ENCODE peak calls at places on chromosome 9, in ten cellular contexts. M is GM23248, T is PC-3, F is astrocyte, D is cardiac muscle cell, I is H1, W is kidney, U is psoas muscle, O is gastrocnemius medialis, R is left ventricle myocardium inferior. Q is an unnamed sample. For H3K36me3, the result is how much of the 10 kb centered on the place peaks cover.

GRCh38 chr9:36802171-36802920 is 229.7 kb downstream of the MELK start:
- DNase-seq in M (peak), T (peak), F (peak), D (peak), I (no peak), W (no peak), U (no peak), O (no peak), R (no peak), Q (no peak)

GRCh38 chr9:31210982-31211570 is 1173.4 kb upstream of the ACO1 start:
- DNase-seq in M (no peak), T (no peak), F (no peak), D (peak), I (no peak), W (peak), U (no peak), O (no peak), R (no peak), Q (no peak)

GRCh38 chr9:4618700-4619099 is 43.4 kb upstream of the PLPP6 start:
- DNase-seq in M (no peak), T (no peak), F (no peak), D (no peak), I (no peak), W (no peak), U (no peak), O (no peak), R (no peak), Q (no peak)

GRCh38 chr9:136808075-136808780 is 480 bp downstream of the RABL6 start:
- DNase-seq in M (peak), T (no peak), F (no peak), D (no peak), I (no peak), W (peak), U (peak), O (no peak), R (peak), Q (no peak)

GRCh38 chr9:118455781-118456180 is 751.6 kb downstream of the TLR4 start:
- DNase-seq in M (no peak), T (no peak), F (no peak), D (no peak), I (no peak), W (no peak), U (no peak), O (no peak), R (no peak), Q (no peak)

GRCh38 chr9:130043654-130044623 is 950 bp upstream of the FNBP1 start:
- DNase-seq in M (peak), T (no peak), F (peak), D (peak), I (no peak), W (peak), U (peak), O (peak), R (peak), Q (no peak)

GRCh38 chr9:72271617-72272478 is 93.2 kb downstream of the ZFAND5 start:
- DNase-seq in M (peak), T (peak), F (peak), D (peak), I (no peak), W (no peak), U (no peak), O (peak), R (no peak), Q (peak)

GRCh38 chr9:4020038-4020746 is 279.7 kb downstream of the GLIS3 start:
- DNase-seq in M (no peak), T (peak), F (peak), D (no peak), I (no peak), W (no peak), U (no peak), O (no peak), R (no peak), Q (no peak)

GRCh38 chr9:129838707-129839259 is 3.5 kb downstream of the USP20 start:
- DNase-seq in M (peak), T (peak), F (peak), D (peak), I (no peak), W (no peak), U (no peak), O (no peak), R (no peak), Q (no peak)

GRCh38 chr9:76371901-76372300 is 22.3 kb downstream of the RFK start:
- DNase-seq in M (peak), T (peak), F (peak), D (peak), I (no peak), W (no peak), U (no peak), O (no peak), R (no peak), Q (no peak)

GRCh38 chr9:97109194-97109811 is 70.4 kb upstream of the CTSV start:
- DNase-seq in M (peak), T (peak), F (peak), D (peak), I (peak), W (no peak), U (no peak), O (peak), R (no peak), Q (peak)

GRCh38 chr9:136728080-136728547 is 14.6 kb downstream of the LCN10 start:
- DNase-seq in M (peak), T (peak), F (peak), D (peak), I (no peak), W (peak), U (peak), O (peak), R (peak), Q (no peak)

GRCh38 chr9:133888779-133889491 is 103.2 kb downstream of the VAV2 start:
- DNase-seq in M (no peak), T (no peak), F (no peak), D (no peak), I (no peak), W (no peak), U (no peak), O (no peak), R (no peak), Q (no peak)
- H3K27ac ChIP-seq in M (no peak), T (peak), F (peak), D (no peak), I (peak), W (no peak), U (no peak), O (no peak), R (no peak), Q (no peak)

GRCh38 chr9:33366979-33367480 is 35.3 kb downstream of the AQP7 start:
- DNase-seq in M (no peak), T (no peak), F (no peak), D (no peak), I (no peak), W (no peak), U (no peak), O (no peak), R (no peak), Q (no peak)
- H3K36me3 ChIP-seq in M (half or more), T (under half), F (under half), D (under half), I (under half), W (under half), U (under half), O (under half), R (half or more), Q (under half)

GRCh38 chr9:84694248-84694647 is 24.7 kb downstream of the NTRK2 start:
- DNase-seq in M (no peak), T (no peak), F (no peak), D (no peak), I (no peak), W (no peak), U (no peak), O (no peak), R (no peak), Q (no peak)
- H3K27ac ChIP-seq in M (no peak), T (no peak), F (no peak), D (no peak), I (no peak), W (no peak), U (no peak), O (no peak), R (no peak), Q (no peak)

DNA sequence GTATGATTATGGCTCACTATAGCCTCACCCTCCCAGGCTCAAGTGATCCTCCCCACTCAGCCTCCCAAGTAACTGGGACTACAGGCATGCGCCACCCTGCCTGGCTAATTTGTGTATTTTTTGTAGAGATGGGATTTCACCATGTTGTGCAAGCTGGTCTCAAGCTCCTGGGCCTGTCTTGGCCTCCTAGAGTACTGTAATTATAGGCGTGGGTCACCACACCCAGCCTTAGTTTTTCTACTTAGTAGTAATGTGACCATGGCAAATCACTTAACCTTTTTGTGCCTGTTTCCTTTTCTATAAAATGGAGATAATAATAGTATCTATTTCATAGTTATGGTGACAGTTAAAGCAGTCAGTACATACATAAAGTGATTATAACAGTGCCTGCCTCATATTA is 22.2 kb downstream of the GLE1 start:
- DNase-seq in M (no peak), T (no peak), F (no peak), D (no peak), I (no peak), W (no peak), U (no peak), O (no peak), R (no peak), Q (no peak)
- H3K36me3 ChIP-seq in M (under half), T (under half), F (under half), D (under half), I (under half), W (under half), U (under half), O (under half), R (half or more), Q (under half)

GRCh38 chr9:121902483-121903135 is 190.5 kb downstream of the TTLL11 start:
- DNase-seq in M (peak), T (no peak), F (peak), D (peak), I (no peak), W (no peak), U (no peak), O (no peak), R (no peak), Q (no peak)

GRCh38 chr9:121900163-121900562 is 192.9 kb downstream of the TTLL11 start:
- DNase-seq in M (no peak), T (no peak), F (no peak), D (no peak), I (no peak), W (no peak), U (no peak), O (no peak), R (no peak), Q (no peak)

GRCh38 chr9:121897140-121897539 is 196.0 kb downstream of the TTLL11 start:
- DNase-seq in M (no peak), T (no peak), F (no peak), D (no peak), I (no peak), W (no peak), U (no peak), O (no peak), R (no peak), Q (no peak)

GRCh38 chr9:121906074-121906520 is 187.0 kb downstream of the TTLL11 start:
- DNase-seq in M (peak), T (no peak), F (no peak), D (no peak), I (no peak), W (no peak), U (no peak), O (no peak), R (no peak), Q (no peak)

GRCh38 chr9:121901616-121902015 is 191.5 kb downstream of the TTLL11 start:
- DNase-seq in M (no peak), T (no peak), F (peak), D (no peak), I (no peak), W (no peak), U (no peak), O (no peak), R (no peak), Q (no peak)
- H3K27ac ChIP-seq in M (peak), T (no peak), F (peak), D (no peak), I (no peak), W (no peak), U (no peak), O (no peak), R (no peak), Q (no peak)

GRCh38 chr9:125323615-125324014 is 62.0 kb downstream of the GAPVD1 start:
- DNase-seq in M (no peak), T (no peak), F (peak), D (no peak), I (no peak), W (no peak), U (no peak), O (no peak), R (no peak), Q (no peak)
- H3K36me3 ChIP-seq in M (under half), T (under half), F (under half), D (half or more), I (under half), W (under half), U (under half), O (under half), R (half or more), Q (under half)

GRCh38 chr9:1456301-1456999 is 406.3 kb downstream of the DMRT2 start:
- DNase-seq in M (no peak), T (no peak), F (no peak), D (no peak), I (no peak), W (no peak), U (no peak), O (no peak), R (no peak), Q (no peak)

GRCh38 chr9:1454211-1454979 is 404.2 kb downstream of the DMRT2 start:
- DNase-seq in M (no peak), T (no peak), F (no peak), D (no peak), I (no peak), W (no peak), U (no peak), O (no peak), R (no peak), Q (no peak)

GRCh38 chr9:1454980-1455367 is 404.8 kb downstream of the DMRT2 start:
- DNase-seq in M (peak), T (no peak), F (no peak), D (peak), I (no peak), W (no peak), U (no peak), O (peak), R (no peak), Q (no peak)

GRCh38 chr9:1457460-1457859 is 407.3 kb downstream of the DMRT2 start:
- DNase-seq in M (no peak), T (no peak), F (no peak), D (no peak), I (no peak), W (no peak), U (no peak), O (no peak), R (no peak), Q (no peak)

GRCh38 chr9:1453636-1454035 is 403.5 kb downstream of the DMRT2 start:
- DNase-seq in M (no peak), T (no peak), F (no peak), D (no peak), I (no peak), W (no peak), U (no peak), O (no peak), R (no peak), Q (no peak)
- H3K27ac ChIP-seq in M (no peak), T (no peak), F (no peak), D (no peak), I (no peak), W (no peak), U (no peak), O (no peak), R (no peak), Q (no peak)

GRCh38 chr9:133778336-133778995 is 40.3 kb upstream of the SARDH start:
- DNase-seq in M (no peak), T (no peak), F (no peak), D (no peak), I (no peak), W (peak), U (peak), O (no peak), R (no peak), Q (no peak)
- H3K36me3 ChIP-seq in M (under half), T (under half), F (under half), D (under half), I (under half), W (under half), U (under half), O (under half), R (under half), Q (under half)

GRCh38 chr9:22913518-22913917 is 466.9 kb downstream of the DMRTA1 start:
- DNase-seq in M (no peak), T (no peak), F (no peak), D (no peak), I (no peak), W (no peak), U (no peak), O (no peak), R (no peak), Q (no peak)
- H3K27ac ChIP-seq in M (no peak), T (no peak), F (no peak), D (no peak), I (no peak), W (no peak), U (no peak), O (no peak), R (no peak), Q (no peak)

DNA sequence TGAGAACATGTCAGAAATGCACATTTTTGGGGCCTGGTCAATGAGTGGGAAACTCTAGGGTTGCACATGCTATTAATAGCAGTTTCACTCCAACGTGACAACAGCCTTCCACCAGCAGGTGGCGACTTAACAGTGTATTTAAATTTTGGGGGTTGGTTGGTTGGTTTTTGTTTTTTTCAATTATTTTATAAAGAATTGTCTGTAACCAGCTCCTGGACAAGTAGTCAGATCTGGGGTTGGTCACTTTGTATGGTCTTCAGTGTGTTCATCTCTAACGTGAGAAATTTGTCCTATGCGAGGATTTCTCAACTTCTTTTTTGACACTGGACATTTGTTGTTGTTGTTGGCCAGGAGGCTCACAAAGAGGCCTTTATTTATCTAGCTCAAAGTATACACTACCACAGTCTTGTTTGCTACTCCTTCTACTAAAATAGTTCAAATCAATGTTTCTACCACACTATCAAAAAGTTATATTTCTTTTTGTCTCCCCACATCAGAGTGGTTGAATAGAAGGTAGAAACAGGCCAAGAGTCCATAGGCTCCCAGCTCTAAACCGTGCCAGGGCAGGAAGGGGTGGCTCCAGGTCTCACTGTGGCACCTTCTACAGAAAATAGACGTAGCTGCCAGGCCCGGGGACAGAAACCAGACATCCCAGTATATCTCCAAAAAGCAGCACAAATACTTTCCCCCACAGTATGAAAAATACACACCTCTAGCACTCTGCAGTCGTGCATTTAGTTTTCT is 110.4 kb downstream of the TRPM6 start:
- DNase-seq in M (peak), T (peak), F (peak), D (peak), I (no peak), W (no peak), U (peak), O (no peak), R (peak), Q (peak)
- H3K36me3 ChIP-seq in M (under half), T (under half), F (under half), D (under half), I (under half), W (under half), U (under half), O (under half), R (under half), Q (under half)